ENCODE peak calls at places on chromosomes 13 and 19, in nine cellular contexts. J is pancreas; C is brain microvascular endothelial cell; L is CD4-positive, alpha-beta T cell; S is neural crest cell; K is ovary; F is testis; Q is activated CD8-positive, alpha-beta T cell treated with anti-CD3 and anti-CD28 coated beads for 36 hours; E is GM23338. O is an unnamed sample.
A peak's percentile ranks its signal among the peaks of the same experiment; 100 is the strongest.

GRCh38 chr19:42132851-42133528 is 744 bp upstream of the POU2F2 start:
- DNase-seq in J (peak; percentile 96), C (no peak), L (peak; percentile 77), S (peak; percentile 76), K (peak; percentile 56), F (peak; percentile 70), Q (peak; percentile 81), E (peak; percentile 94), O (peak; percentile 83)

GRCh38 chr19:13150919-13151604 is 851 bp downstream of the IER2 start:
- DNase-seq in J (no peak), C (peak; percentile 26), L (no peak), S (no peak), K (peak; percentile 68), F (peak; percentile 30), Q (peak; percentile 69), E (no peak), O (no peak)

GRCh38 chr13:42807236-42807635 is 25.9 kb downstream of the FAM216B start:
- DNase-seq in J (no peak), C (no peak), L (no peak), S (no peak), K (no peak), F (no peak), Q (no peak), E (no peak), O (no peak)

GRCh38 chr13:76307157-76307556 is 579.0 kb downstream of the KCTD12 start:
- DNase-seq in J (no peak), C (peak; percentile 65), L (no peak), S (no peak), K (no peak), F (peak; percentile 43), Q (no peak), E (no peak), O (no peak)

GRCh38 chr13:111434578-111435159 is 114.2 kb downstream of the TEX29 start:
- DNase-seq in J (no peak), C (no peak), L (no peak), S (no peak), K (no peak), F (no peak), Q (no peak), E (no peak), O (no peak)

GRCh38 chr13:66665991-66666390 is 564.1 kb downstream of the PCDH9 start:
- DNase-seq in J (no peak), C (peak; percentile 98), L (no peak), S (peak; percentile 35), K (no peak), F (peak; percentile 90), Q (no peak), E (peak; percentile 30), O (no peak)

GRCh38 chr13:75139291-75139690 is 342.7 kb downstream of the TBC1D4 start:
- DNase-seq in J (no peak), C (no peak), L (no peak), S (no peak), K (no peak), F (no peak), Q (no peak), E (no peak), O (no peak)

GRCh38 chr19:35959040-35959967 is 23.1 kb downstream of the LRFN3 start:
- DNase-seq in J (peak; percentile 70), C (no peak), L (peak; percentile 72), S (no peak), K (no peak), F (peak; percentile 60), Q (peak; percentile 79), E (peak; percentile 57), O (peak; percentile 59)

GRCh38 chr13:39900106-39900750 is 244.8 kb downstream of the COG6 start:
- DNase-seq in J (no peak), C (peak; percentile 46), L (no peak), S (no peak), K (no peak), F (peak; percentile 22), Q (no peak), E (no peak), O (no peak)
- TF ChIP-seq CTCF in J (no peak), C (no peak), L (no peak), S (no peak), K (no peak), F (no peak), Q (no peak), E (no peak), O (no peak)

DNA sequence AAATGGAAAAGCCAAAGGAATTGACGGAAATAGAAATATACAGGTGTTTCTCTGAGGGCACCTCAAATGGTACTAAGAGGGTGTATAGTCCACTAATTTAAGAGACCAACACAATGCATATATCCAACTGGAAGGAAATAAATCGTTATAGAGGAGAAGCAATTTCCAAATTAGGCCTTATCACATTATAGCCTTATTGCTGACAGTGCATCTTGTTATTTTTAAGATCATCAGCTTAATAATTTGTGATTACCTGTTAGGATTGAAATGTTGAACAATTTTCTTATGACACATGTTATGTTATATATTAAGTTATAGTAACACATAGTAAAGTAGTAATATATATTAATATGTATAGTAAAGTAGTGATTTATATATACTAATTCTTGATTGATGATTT is 915.7 kb upstream of the PCDH9 start:
- DNase-seq in J (no peak), C (no peak), L (no peak), S (no peak), K (no peak), F (no peak), Q (no peak), E (no peak), O (no peak)
- TF ChIP-seq CTCF in J (no peak), C (no peak), L (no peak), S (no peak), K (no peak), F (no peak), Q (no peak), E (no peak), O (no peak)

DNA sequence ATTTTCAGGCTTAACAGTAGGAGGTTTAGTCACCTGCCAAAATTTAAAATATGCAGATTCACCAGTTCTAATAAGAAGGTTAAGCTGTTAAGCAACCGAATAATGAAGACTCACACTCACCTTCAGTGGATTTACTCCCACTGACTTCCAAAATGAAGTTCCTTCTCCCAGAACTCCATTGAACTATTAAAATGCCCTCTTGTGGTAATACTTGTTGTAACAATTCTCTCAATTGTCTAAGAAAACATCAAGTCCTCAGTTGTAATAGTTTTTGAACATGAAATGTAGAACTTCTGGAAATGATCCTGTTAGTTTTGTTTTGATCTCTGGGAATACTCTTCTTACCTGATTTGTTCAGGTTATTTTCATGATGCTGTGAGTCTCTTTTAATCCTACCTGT is 522.0 kb upstream of the ATXN8OS start:
- DNase-seq in J (no peak), C (no peak), L (no peak), S (no peak), K (no peak), F (no peak), Q (no peak), E (peak; percentile 15), O (no peak)
- TF ChIP-seq CTCF in J (no peak), C (no peak), L (no peak), S (peak; percentile 42), K (no peak), F (no peak), Q (no peak), E (peak; percentile 51), O (no peak)

GRCh38 chr13:98348476-98348875 is 171.4 kb upstream of the RNF113B start:
- DNase-seq in J (no peak), C (no peak), L (no peak), S (no peak), K (no peak), F (no peak), Q (no peak), E (no peak), O (no peak)

GRCh38 chr13:98352226-98352625 is 175.2 kb upstream of the RNF113B start:
- DNase-seq in J (no peak), C (no peak), L (no peak), S (no peak), K (no peak), F (no peak), Q (no peak), E (no peak), O (no peak)

GRCh38 chr13:98350746-98351330 is 173.8 kb upstream of the RNF113B start:
- DNase-seq in J (no peak), C (no peak), L (no peak), S (no peak), K (no peak), F (no peak), Q (no peak), E (no peak), O (no peak)

GRCh38 chr13:98351636-98352035 is 174.6 kb upstream of the RNF113B start:
- DNase-seq in J (no peak), C (no peak), L (no peak), S (no peak), K (no peak), F (no peak), Q (no peak), E (no peak), O (no peak)

GRCh38 chr13:98349731-98350305 is 172.7 kb upstream of the RNF113B start:
- DNase-seq in J (no peak), C (no peak), L (no peak), S (no peak), K (no peak), F (peak; percentile 52), Q (peak; percentile 6), E (peak; percentile 71), O (no peak)
- TF ChIP-seq CTCF in J (no peak), C (peak; percentile 46), L (no peak), S (peak; percentile 41), K (no peak), F (no peak), Q (no peak), E (peak; percentile 46), O (no peak)

DNA sequence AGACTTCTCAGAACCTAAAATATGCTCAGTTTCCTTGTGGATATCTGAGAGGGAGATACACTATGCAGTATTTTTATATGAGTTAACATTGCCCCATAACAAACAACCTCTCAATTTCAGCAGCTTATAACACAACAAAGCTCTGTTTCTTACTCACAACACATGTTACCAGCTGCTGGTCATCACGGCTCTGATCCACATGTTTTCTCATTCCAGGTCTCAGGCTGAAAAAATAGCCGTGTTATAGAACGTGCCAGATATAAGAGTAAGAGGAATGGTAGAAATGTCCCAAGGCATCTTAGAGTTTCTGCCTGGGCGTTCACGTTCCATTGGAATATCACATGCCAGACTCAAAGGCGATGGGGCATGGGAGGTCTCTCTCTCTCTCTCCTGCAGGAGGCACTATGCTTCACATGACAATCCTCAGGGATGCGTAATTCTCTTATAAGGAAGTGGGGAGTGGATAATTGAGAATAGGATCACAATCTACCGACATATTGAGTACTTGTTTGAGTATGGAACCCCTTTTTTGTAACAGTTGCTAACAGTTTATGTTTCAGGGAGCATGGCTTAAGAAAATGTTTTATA is 246.6 kb downstream of the NHLRC3 start:
- DNase-seq in J (no peak), C (no peak), L (no peak), S (no peak), K (no peak), F (no peak), Q (no peak), E (peak; percentile 67), O (no peak)
- TF ChIP-seq CTCF in J (no peak), C (peak; percentile 6), L (no peak), S (no peak), K (no peak), F (no peak), Q (no peak), E (peak; percentile 74), O (no peak)